ENCODE peak calls at places on chromosomes 2 and 18, in eight cellular contexts. Q is HCT116, Z is IMR-90, B is body of pancreas, T is A549, V is stomach, J is lower leg skin, Y is uterus. D is an unnamed sample.
A peak's percentile ranks its signal among the peaks of the same experiment; 100 is the strongest.

GRCh38 chr18:2114289-2114688 is 457.0 kb downstream of the METTL4 start:
- DNase-seq in Q (no peak), Z (no peak), B (no peak), T (no peak), V (no peak), J (no peak), Y (no peak), D (no peak)

GRCh38 chr2:138829326-138829725 is 49.1 kb upstream of the NXPH2 start:
- DNase-seq in Q (peak; percentile 41), Z (peak; percentile 4), B (peak; percentile 27), T (peak; percentile 28), V (no peak), J (no peak), Y (no peak), D (peak; percentile 60)

GRCh38 chr2:239147376-239147775 is 253.4 kb downstream of the HDAC4 start:
- DNase-seq in Q (no peak), Z (no peak), B (no peak), T (no peak), V (no peak), J (no peak), Y (no peak), D (no peak)

GRCh38 chr2:40130251-40130994 is 321.5 kb downstream of the SLC8A1 start:
- DNase-seq in Q (no peak), Z (peak; percentile 77), B (no peak), T (no peak), V (peak; percentile 26), J (no peak), Y (no peak), D (no peak)

GRCh38 chr2:100124746-100125145 is 17.6 kb downstream of the AFF3 start:
- DNase-seq in Q (no peak), Z (no peak), B (no peak), T (no peak), V (no peak), J (no peak), Y (no peak), D (no peak)

GRCh38 chr2:158969162-158969716 is 799 bp downstream of the TANC1 start:
- DNase-seq in Q (no peak), Z (no peak), B (no peak), T (peak; percentile 27), V (no peak), J (peak; percentile 88), Y (no peak), D (peak; percentile 14)

GRCh38 chr2:160538559-160539355 is 45.1 kb upstream of the RBMS1 start:
- DNase-seq in Q (no peak), Z (peak; percentile 33), B (no peak), T (no peak), V (no peak), J (no peak), Y (no peak), D (no peak)

GRCh38 chr2:128305555-128306080 is 13.1 kb downstream of the HS6ST1 start:
- DNase-seq in Q (no peak), Z (peak; percentile 75), B (no peak), T (no peak), V (no peak), J (no peak), Y (no peak), D (peak; percentile 52)

GRCh38 chr2:199861116-199861774 is 10.3 kb upstream of the FTCDNL1 start:
- DNase-seq in Q (peak; percentile 19), Z (peak; percentile 38), B (no peak), T (peak; percentile 6), V (no peak), J (no peak), Y (no peak), D (peak; percentile 55)

GRCh38 chr2:28423856-28424605 is 31.4 kb downstream of the FOSL2 start:
- DNase-seq in Q (no peak), Z (peak; percentile 44), B (no peak), T (no peak), V (peak; percentile 45), J (no peak), Y (no peak), D (peak; percentile 54)

GRCh38 chr18:31684279-31685096 is at the start of gene B4GALT6:
- DNase-seq in Q (no peak), Z (no peak), B (peak; percentile 30), T (peak; percentile 46), V (no peak), J (no peak), Y (no peak), D (peak; percentile 73)
- TF ChIP-seq POLR2A in Q (no peak), Z (no peak), B (no peak), T (peak; percentile 55), V (no peak), J (no peak), Y (no peak), D (no peak)

GRCh38 chr18:35851286-35851967 is 121.1 kb upstream of the RMP24 start:
- DNase-seq in Q (no peak), Z (no peak), B (no peak), T (no peak), V (no peak), J (no peak), Y (no peak), D (no peak)

GRCh38 chr18:35861367-35862114 is 110.9 kb upstream of the RMP24 start:
- DNase-seq in Q (no peak), Z (no peak), B (no peak), T (no peak), V (no peak), J (no peak), Y (no peak), D (no peak)

GRCh38 chr18:35854095-35854494 is 118.4 kb upstream of the RMP24 start:
- DNase-seq in Q (no peak), Z (no peak), B (no peak), T (no peak), V (no peak), J (no peak), Y (no peak), D (no peak)

GRCh38 chr18:35852786-35853185 is 119.7 kb upstream of the RMP24 start:
- DNase-seq in Q (no peak), Z (no peak), B (no peak), T (no peak), V (no peak), J (no peak), Y (no peak), D (no peak)

GRCh38 chr18:35856178-35856577 is 116.3 kb upstream of the RMP24 start:
- DNase-seq in Q (no peak), Z (no peak), B (no peak), T (no peak), V (no peak), J (no peak), Y (no peak), D (no peak)
- TF ChIP-seq CTCF in Q (no peak), Z (no peak), B (no peak), T (no peak), V (no peak), J (no peak), Y (no peak), D (no peak)

GRCh38 chr2:18940184-18940583 is 350.8 kb upstream of the NT5C1B start:
- DNase-seq in Q (no peak), Z (no peak), B (no peak), T (no peak), V (no peak), J (no peak), Y (no peak), D (no peak)
- TF ChIP-seq POLR2A in Q (no peak), Z (no peak), B (no peak), T (no peak), V (no peak), J (no peak), Y (no peak), D (no peak)

GRCh38 chr18:48296581-48296980 is 112.6 kb downstream of the ZBTB7C start:
- DNase-seq in Q (no peak), Z (no peak), B (no peak), T (no peak), V (no peak), J (peak; percentile 72), Y (no peak), D (no peak)

GRCh38 chr18:48294894-48295585 is 114.1 kb downstream of the ZBTB7C start:
- DNase-seq in Q (no peak), Z (no peak), B (no peak), T (no peak), V (no peak), J (peak; percentile 56), Y (no peak), D (no peak)

GRCh38 chr18:48297139-48297538 is 112.0 kb downstream of the ZBTB7C start:
- DNase-seq in Q (no peak), Z (no peak), B (no peak), T (no peak), V (no peak), J (peak; percentile 8), Y (no peak), D (no peak)

GRCh38 chr18:48293954-48294893 is 115.0 kb downstream of the ZBTB7C start:
- DNase-seq in Q (no peak), Z (no peak), B (peak; percentile 21), T (no peak), V (no peak), J (peak; percentile 63), Y (no peak), D (peak; percentile 76)

GRCh38 chr18:48295586-48296311 is 113.4 kb downstream of the ZBTB7C start:
- DNase-seq in Q (no peak), Z (no peak), B (no peak), T (no peak), V (no peak), J (peak; percentile 70), Y (no peak), D (peak; percentile 36)
- TF ChIP-seq CTCF in Q (peak; percentile 46), Z (no peak), B (no peak), T (peak; percentile 6), V (no peak), J (no peak), Y (no peak), D (peak; percentile 16)

DNA sequence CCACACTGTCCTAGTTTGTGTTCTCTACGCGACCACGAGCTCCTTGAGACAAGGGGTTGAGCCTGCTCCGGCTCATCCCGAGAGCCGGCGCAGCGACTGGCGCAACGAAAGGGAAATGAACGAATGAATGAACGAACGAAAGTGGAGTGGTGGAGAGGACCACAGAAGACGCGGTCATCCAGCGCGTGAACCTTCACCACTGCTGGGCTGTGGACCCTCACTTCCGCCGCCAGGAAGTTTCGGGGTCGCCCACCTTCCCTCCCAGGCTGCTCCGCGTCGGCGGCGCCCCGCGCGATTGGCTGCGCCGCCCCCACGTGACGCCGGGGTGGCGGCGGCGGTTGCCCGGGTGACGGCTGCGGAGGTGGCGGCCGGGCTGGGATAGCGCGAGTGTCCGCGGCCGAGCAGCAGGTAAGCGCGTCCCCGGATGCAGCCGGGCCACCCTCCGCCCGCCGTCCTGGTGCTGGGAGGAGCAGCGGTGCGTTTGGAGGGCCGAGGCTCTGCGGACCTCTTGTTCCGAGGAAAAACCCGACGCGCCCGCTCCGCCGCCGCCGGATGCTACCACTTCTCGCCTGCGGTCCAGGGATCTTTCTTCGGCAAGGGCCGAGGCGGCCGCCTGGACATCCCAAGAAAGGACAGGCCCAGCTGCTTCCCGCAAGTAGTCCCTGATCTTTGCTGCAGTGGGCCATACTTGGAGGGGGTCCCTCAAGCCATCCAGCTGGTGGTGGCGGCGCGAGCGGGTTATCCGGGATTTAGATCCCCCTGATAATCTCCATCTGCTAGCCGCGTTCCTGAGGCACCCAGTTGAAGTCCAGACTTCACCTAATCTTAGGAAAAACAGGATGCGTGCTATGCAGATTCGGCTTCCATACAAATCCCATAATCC is at the start of gene ARMC9:
- DNase-seq in Q (no peak), Z (peak; percentile 51), B (peak; percentile 78), T (peak; percentile 71), V (peak; percentile 77), J (peak; percentile 91), Y (peak; percentile 78), D (peak; percentile 83)
- TF ChIP-seq POLR2A in Q (peak; percentile 75), Z (no peak), B (no peak), T (peak; percentile 89), V (no peak), J (no peak), Y (no peak), D (peak; percentile 77)

GRCh38 chr18:45208164-45208563 is 407.1 kb upstream of the SLC14A2 start:
- DNase-seq in Q (no peak), Z (no peak), B (no peak), T (no peak), V (no peak), J (no peak), Y (no peak), D (no peak)
- TF ChIP-seq CTCF in Q (no peak), Z (no peak), B (no peak), T (no peak), V (no peak), J (no peak), Y (no peak), D (no peak)